ENCODE peak calls at places on chromosome 3, in four cellular contexts. L is activated T-cell treated with anti-CD3 and anti-CD28 coated beads, Interleukin-2, amount 50 U/mL, for 24 hours; B is caudate nucleus; N is stimulated activated CD8-positive, alpha-beta memory T cell treated with anti-CD3 and anti-CD28 coated beads, Interleukin-4, amount 100 ng/mL, for 4 hours. J is an unnamed sample.
A peak's percentile ranks its signal among the peaks of the same experiment; 100 is the strongest.

GRCh38 chr3:106168941-106169340 is 300.1 kb upstream of the CBLB start:
- DNase-seq in L (no peak), B (no peak), N (no peak), J (no peak)

GRCh38 chr3:57998366-57999283 is 9.6 kb upstream of the FLNB start:
- DNase-seq in L (no peak), B (no peak), N (no peak), J (no peak)

GRCh38 chr3:192943384-192943783 is 25.7 kb upstream of the MB21D2 start:
- DNase-seq in L (no peak), B (no peak), N (no peak), J (no peak)

GRCh38 chr3:124397088-124397487 is 333.2 kb upstream of the UMPS start:
- DNase-seq in L (no peak), B (no peak), N (no peak), J (no peak)

GRCh38 chr3:178705925-178706324 is 169.7 kb downstream of the KCNMB2 start:
- DNase-seq in L (no peak), B (no peak), N (no peak), J (no peak)

GRCh38 chr3:140206196-140207040 is 271.4 kb downstream of the CLSTN2 start:
- DNase-seq in L (no peak), B (no peak), N (no peak), J (no peak)

GRCh38 chr3:4562595-4562994 is 69.4 kb downstream of the ITPR1 start:
- DNase-seq in L (no peak), B (no peak), N (no peak), J (no peak)

GRCh38 chr3:155745795-155746550 is 1.1 kb upstream of the PLCH1 start:
- DNase-seq in L (no peak), B (no peak), N (no peak), J (no peak)

GRCh38 chr3:162586591-162586990 is 1090.0 kb downstream of the OTOL1 start:
- DNase-seq in L (no peak), B (no peak), N (no peak), J (peak; percentile 6)

GRCh38 chr3:69085543-69086132 is 901 bp downstream of the ARL6IP5 start:
- DNase-seq in L (peak; percentile 52), B (peak; percentile 37), N (no peak), J (no peak)